ENCODE peak calls at places on chromosomes 7 and 10, in six cellular contexts. F is brain microvascular endothelial cell, S is fibroblast of lung, U is epithelial cell of esophagus, Q is cardiac muscle cell, G is heart right ventricle. Z is an unnamed sample.

GRCh38 chr10:95660283-95660682 is 3.8 kb upstream of the ALDH18A1 start:
- DNase-seq in F (peak), S (peak), U (peak), Q (peak), G (no peak), Z (peak)

GRCh38 chr7:51242881-51243518 is 73.6 kb downstream of the COBL start:
- DNase-seq in F (no peak), S (no peak), U (no peak), Q (no peak), G (no peak), Z (no peak)

GRCh38 chr10:15472008-15472407 is 100.9 kb upstream of the FAM171A1 start:
- DNase-seq in F (no peak), S (no peak), U (no peak), Q (peak), G (no peak), Z (no peak)

GRCh38 chr7:92503767-92504166 is 24.6 kb downstream of the PEX1 start:
- DNase-seq in F (no peak), S (no peak), U (no peak), Q (no peak), G (no peak), Z (no peak)

GRCh38 chr7:149144996-149145850 is 2.0 kb upstream of the ZNF398 start:
- DNase-seq in F (no peak), S (no peak), U (peak), Q (no peak), G (no peak), Z (no peak)

GRCh38 chr10:25682203-25682950 is 251.7 kb upstream of the MYO3A start:
- DNase-seq in F (peak), S (peak), U (peak), Q (peak), G (peak), Z (no peak)

GRCh38 chr10:62842983-62843382 is 26.8 kb upstream of the EGR2 start:
- DNase-seq in F (no peak), S (no peak), U (no peak), Q (no peak), G (no peak), Z (no peak)

GRCh38 chr7:101367676-101368075 is 5.0 kb downstream of the COL26A1 start:
- DNase-seq in F (no peak), S (no peak), U (no peak), Q (no peak), G (no peak), Z (no peak)

GRCh38 chr10:76303682-76304316 is 872.4 kb downstream of the LRMDA start:
- DNase-seq in F (peak), S (peak), U (peak), Q (peak), G (peak), Z (peak)

GRCh38 chr7:155380221-155380861 is 77.6 kb upstream of the EN2 start:
- DNase-seq in F (peak), S (peak), U (peak), Q (peak), G (peak), Z (peak)

GRCh38 chr10:88831709-88832108 is 19.9 kb downstream of the ANKRD22 start:
- DNase-seq in F (no peak), S (no peak), U (peak), Q (no peak), G (no peak), Z (no peak)

GRCh38 chr10:29120216-29120615 is 168.7 kb upstream of the LYZL1 start:
- DNase-seq in F (peak), S (peak), U (peak), Q (peak), G (no peak), Z (peak)

GRCh38 chr10:59857921-59858320 is 48.4 kb downstream of the CCDC6 start:
- DNase-seq in F (no peak), S (no peak), U (no peak), Q (no peak), G (no peak), Z (no peak)

GRCh38 chr10:68759223-68759863 is 38.3 kb downstream of the CCAR1 start:
- DNase-seq in F (no peak), S (no peak), U (no peak), Q (no peak), G (no peak), Z (no peak)

GRCh38 chr7:46687203-46687602 is 766.1 kb upstream of the IGFBP3 start:
- DNase-seq in F (no peak), S (no peak), U (no peak), Q (peak), G (no peak), Z (no peak)

GRCh38 chr7:99794585-99795502 is 10.9 kb upstream of the CYP3A4 start:
- DNase-seq in F (peak), S (peak), U (no peak), Q (peak), G (no peak), Z (no peak)

GRCh38 chr10:122688293-122688989 is 11.2 kb downstream of the C10orf120 start:
- DNase-seq in F (peak), S (no peak), U (peak), Q (peak), G (peak), Z (no peak)

GRCh38 chr10:42970451-42971250 is 106.2 kb upstream of the RET start:
- DNase-seq in F (no peak), S (no peak), U (no peak), Q (no peak), G (peak), Z (no peak)

GRCh38 chr10:122010405-122011050 is 21.6 kb downstream of the TACC2 start:
- DNase-seq in F (no peak), S (peak), U (no peak), Q (peak), G (no peak), Z (peak)

GRCh38 chr10:101941871-101942270 is 98.3 kb upstream of the KCNIP2 start:
- DNase-seq in F (peak), S (peak), U (peak), Q (peak), G (no peak), Z (no peak)

GRCh38 chr10:88066876-88067275 is 203.5 kb downstream of the PTEN start:
- DNase-seq in F (no peak), S (no peak), U (no peak), Q (no peak), G (no peak), Z (no peak)

GRCh38 chr10:35463878-35464277 is 127.6 kb downstream of the CCNY start:
- DNase-seq in F (no peak), S (no peak), U (no peak), Q (no peak), G (no peak), Z (no peak)

GRCh38 chr10:26311383-26311940 is 94.9 kb downstream of the GAD2 start:
- DNase-seq in F (no peak), S (no peak), U (no peak), Q (no peak), G (no peak), Z (no peak)

GRCh38 chr10:100743626-100744135 is 1.7 kb upstream of the PAX2 start:
- DNase-seq in F (no peak), S (peak), U (peak), Q (peak), G (peak), Z (no peak)

GRCh38 chr7:70618020-70618551 is 513.9 kb upstream of the GALNT17 start:
- DNase-seq in F (no peak), S (no peak), U (no peak), Q (no peak), G (peak), Z (no peak)

GRCh38 chr10:6213257-6213905 is 10.6 kb downstream of the PFKFB3 start:
- DNase-seq in F (no peak), S (peak), U (no peak), Q (no peak), G (no peak), Z (no peak)

GRCh38 chr10:119614686-119615085 is 17.9 kb upstream of the TIAL1 start:
- DNase-seq in F (no peak), S (no peak), U (no peak), Q (no peak), G (no peak), Z (no peak)

GRCh38 chr10:87700031-87700796 is 40.5 kb downstream of the PAPSS2 start:
- DNase-seq in F (no peak), S (peak), U (peak), Q (peak), G (no peak), Z (peak)

GRCh38 chr7:86942081-86942480 is 117.4 kb downstream of the ELAPOR2 start:
- DNase-seq in F (no peak), S (no peak), U (peak), Q (no peak), G (no peak), Z (no peak)

GRCh38 chr7:20554072-20554471 is 61.4 kb upstream of the ABCB5 start:
- DNase-seq in F (no peak), S (no peak), U (no peak), Q (no peak), G (no peak), Z (no peak)

GRCh38 chr7:140983802-140984201 is 30.9 kb downstream of the MRPS33 start:
- DNase-seq in F (no peak), S (no peak), U (no peak), Q (no peak), G (no peak), Z (no peak)

GRCh38 chr7:12434012-12434642 is 30.5 kb upstream of the VWDE start:
- DNase-seq in F (no peak), S (no peak), U (no peak), Q (peak), G (no peak), Z (no peak)
- TF ChIP-seq CTCF in F (peak), S (no peak), U (peak), Q (peak), G (peak), Z (peak)

GRCh38 chr10:97401455-97401919 is 347 bp upstream of the RRP12 start:
- DNase-seq in F (no peak), S (no peak), U (no peak), Q (no peak), G (no peak), Z (no peak)
- H3K4me3 ChIP-seq in F (peak), S (peak), U (peak), Q (peak), G (peak), Z (peak)

DNA sequence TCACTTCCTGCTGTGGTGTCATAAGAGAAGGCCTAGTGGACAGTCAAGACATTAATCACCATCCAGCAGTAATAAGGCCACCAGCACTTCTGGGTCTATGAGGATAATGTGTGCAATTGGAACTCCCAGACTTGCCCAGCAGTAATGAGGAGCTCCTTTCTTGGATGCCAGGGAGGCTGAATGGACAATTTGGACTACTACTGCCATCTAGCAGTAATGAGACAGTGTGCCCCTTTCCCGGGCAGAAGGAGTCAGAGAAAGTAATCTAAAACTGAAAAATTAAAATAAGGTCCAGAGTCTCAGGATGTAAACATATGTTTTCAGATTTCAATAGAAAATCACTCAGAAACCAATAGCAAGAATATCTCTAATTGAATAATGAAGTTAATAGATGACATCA is 400.4 kb downstream of the CDC14C start:
- DNase-seq in F (no peak), S (peak), U (peak), Q (peak), G (no peak), Z (no peak)
- TF ChIP-seq CTCF in F (no peak), S (no peak), U (peak), Q (no peak), G (no peak), Z (no peak)

DNA sequence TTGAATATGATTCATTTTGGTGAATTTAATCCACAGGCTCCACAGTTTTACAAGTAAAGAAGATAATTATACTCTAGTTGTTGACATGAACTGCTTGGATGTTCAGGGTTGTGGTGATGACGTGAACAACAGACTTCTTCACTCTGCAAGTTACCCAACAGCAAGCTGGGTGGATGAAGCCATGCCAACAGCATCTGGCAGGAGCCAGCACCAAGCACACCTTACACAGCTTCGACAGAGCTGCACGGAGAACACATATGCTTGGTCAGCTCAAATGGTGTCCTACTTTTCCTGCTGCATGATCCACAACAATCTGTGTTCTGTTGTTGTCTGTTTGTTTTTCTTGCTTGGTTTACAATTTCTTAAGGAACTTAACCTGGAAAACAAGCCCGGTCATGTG is 9.8 kb downstream of the NOD1 start:
- DNase-seq in F (no peak), S (no peak), U (peak), Q (peak), G (no peak), Z (peak)
- H3K4me3 ChIP-seq in F (no peak), S (peak), U (no peak), Q (no peak), G (no peak), Z (no peak)

DNA sequence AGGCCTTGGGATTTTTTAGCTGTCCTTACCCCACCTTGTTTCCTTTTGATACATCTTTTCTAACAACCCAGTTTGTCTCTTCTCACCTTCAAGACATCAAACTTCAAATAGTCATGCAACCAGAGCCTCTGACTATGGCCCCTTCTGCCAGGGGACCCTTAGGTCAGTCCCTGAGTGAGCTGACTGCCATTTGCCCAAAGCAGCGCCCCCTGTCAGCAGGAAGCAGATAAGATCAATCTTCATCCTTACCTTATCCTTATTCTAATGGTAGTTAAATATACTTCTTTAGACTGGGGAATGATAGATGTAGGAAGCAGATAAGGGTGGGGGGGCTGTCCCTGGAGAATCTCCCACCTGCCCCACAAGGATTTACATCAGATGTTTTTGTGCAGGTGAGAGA is 29.8 kb upstream of the CDC14C start:
- DNase-seq in F (no peak), S (no peak), U (no peak), Q (no peak), G (no peak), Z (no peak)
- TF ChIP-seq CTCF in F (no peak), S (no peak), U (no peak), Q (no peak), G (no peak), Z (no peak)

GRCh38 chr7:138797715-138798320 is at the start of the genes ATP6V0A4 and TMEM213:
- DNase-seq in F (no peak), S (no peak), U (no peak), Q (no peak), G (no peak), Z (no peak)
- H3K4me3 ChIP-seq in F (no peak), S (no peak), U (no peak), Q (no peak), G (no peak), Z (no peak)

Z was measured in AG09309.